ENCODE peak calls at places on chromosomes 1 and 21, in eight cellular contexts. L is stimulated activated CD4-positive, alpha-beta T cell treated with anti-CD3 and anti-CD28 coated beads, Interleukin-4, amount 100 ng/mL, for 48 hours; H is effector memory CD8-positive, alpha-beta T cell; S is Ammon's horn; P is AG09309; J is NCI-H1092; K is stimulated activated CD8-positive, alpha-beta memory T cell treated with anti-CD3 and anti-CD28 coated beads, Interleukin-2, amount 100 ng/mL, for 48 hours; X is activated CD4-positive, alpha-beta T cell treated with anti-CD3 and anti-CD28 coated beads for 24 hours. W is an unnamed sample.

GRCh38 chr1:230766318-230766717 is 19.1 kb downstream of the CAPN9 start:
- DNase-seq in H (no peak), S (no peak), J (no peak), X (no peak), L (no peak), K (no peak), P (no peak), W (no peak)

GRCh38 chr1:161998811-161999210 is 24.9 kb downstream of the OLFML2B start:
- DNase-seq in H (no peak), S (no peak), L (no peak), X (no peak), P (no peak), K (no peak), J (no peak), W (no peak)

GRCh38 chr1:53043271-53043670 is 18.7 kb upstream of the PODN start:
- DNase-seq in S (no peak), X (no peak), J (no peak), K (no peak), P (peak; percentile 52), L (no peak), H (no peak), W (no peak)

GRCh38 chr1:176670853-176671252 is 207.9 kb downstream of the PAPPA2 start:
- DNase-seq in H (no peak), P (no peak), S (no peak), X (no peak), K (no peak), L (no peak), J (no peak), W (no peak)

GRCh38 chr1:224080082-224080774 is 33.7 kb upstream of the FBXO28 start:
- DNase-seq in L (no peak), K (no peak), H (no peak), P (no peak), J (no peak), X (no peak), S (peak; percentile 32), W (peak; percentile 31)

GRCh38 chr1:31095298-31095981 is 29.9 kb upstream of the PUM1 start:
- DNase-seq in S (no peak), L (no peak), J (no peak), H (no peak), P (peak; percentile 52), X (no peak), K (no peak), W (no peak)

GRCh38 chr1:3930696-3931309 is 30.7 kb upstream of the C1orf174 start:
- DNase-seq in X (no peak), L (no peak), H (no peak), J (no peak), K (no peak), P (no peak), S (no peak), W (no peak)

GRCh38 chr1:22613951-22614350 is 22.5 kb upstream of the C1QA start:
- DNase-seq in S (no peak), H (no peak), X (no peak), J (no peak), K (no peak), L (no peak), P (no peak), W (no peak)

GRCh38 chr1:194071200-194071599 is 884.8 kb upstream of the B3GALT2 start:
- DNase-seq in S (no peak), P (no peak), L (no peak), J (no peak), X (no peak), H (no peak), K (no peak), W (no peak)

GRCh38 chr1:201583663-201584062 is 44.7 kb downstream of the NAV1 start:
- DNase-seq in P (no peak), J (no peak), L (no peak), S (no peak), K (no peak), H (no peak), X (no peak), W (no peak)

GRCh38 chr1:155844860-155845259 is 12.2 kb downstream of the GON4L start:
- DNase-seq in L (no peak), J (no peak), X (no peak), P (no peak), H (no peak), S (no peak), K (no peak), W (no peak)

GRCh38 chr1:87513971-87514660 is 185.4 kb downstream of the LMO4 start:
- DNase-seq in X (no peak), L (no peak), S (no peak), K (no peak), P (no peak), H (no peak), J (no peak), W (no peak)

GRCh38 chr1:38026592-38027200 is 14.2 kb downstream of the UTP11 start:
- DNase-seq in H (no peak), K (no peak), L (no peak), X (peak; percentile 50), P (no peak), S (peak; percentile 67), J (peak; percentile 17), W (peak; percentile 38)

GRCh38 chr1:48216941-48217340 is 5.6 kb upstream of the SLC5A9 start:
- DNase-seq in K (no peak), J (no peak), H (no peak), L (no peak), S (no peak), P (no peak), X (no peak), W (no peak)

GRCh38 chr1:20472860-20473711 is 12.9 kb downstream of the CAMK2N1 start:
- DNase-seq in J (no peak), K (peak; percentile 19), P (no peak), H (no peak), X (no peak), L (no peak), S (peak; percentile 85), W (peak; percentile 85)

GRCh38 chr1:212656730-212657129 is 42.9 kb downstream of the BATF3 start:
- DNase-seq in H (no peak), X (no peak), P (no peak), L (no peak), J (no peak), K (no peak), S (no peak), W (no peak)

GRCh38 chr1:155944396-155944728 is 2.9 kb downstream of the RXFP4 start:
- DNase-seq in J (peak; percentile 59), S (no peak), X (no peak), K (no peak), P (no peak), L (no peak), H (no peak), W (no peak)

GRCh38 chr1:10635385-10635896 is 160.7 kb downstream of the PEX14 start:
- DNase-seq in K (no peak), S (no peak), X (no peak), L (no peak), P (peak; percentile 49), J (peak; percentile 17), H (no peak), W (no peak)

GRCh38 chr1:79198841-79199240 is 192.3 kb upstream of the ADGRL4 start:
- DNase-seq in L (no peak), H (no peak), J (no peak), P (peak; percentile 25), X (no peak), K (no peak), S (no peak), W (no peak)

GRCh38 chr21:45973475-45974072 is 8.0 kb upstream of the COL6A1 start:
- DNase-seq in X (peak; percentile 59), H (peak; percentile 76), J (peak; percentile 87), K (peak; percentile 75), P (no peak), L (peak; percentile 63), S (peak; percentile 40), W (peak; percentile 18)

GRCh38 chr1:235429143-235429542 is 61.9 kb downstream of the TBCE start:
- DNase-seq in P (no peak), H (no peak), X (no peak), K (no peak), S (no peak), J (no peak), L (no peak), W (no peak)

GRCh38 chr1:225777058-225777582 is 506 bp upstream of the SRP9 start:
- DNase-seq in L (no peak), S (no peak), J (no peak), P (no peak), X (no peak), H (no peak), K (no peak), W (no peak)

GRCh38 chr1:15952317-15953258 is 23.3 kb downstream of the ZBTB17 start:
- DNase-seq in S (no peak), P (peak; percentile 85), L (no peak), K (no peak), X (no peak), J (no peak), H (no peak), W (no peak)

GRCh38 chr1:110902820-110903463 is 30.0 kb downstream of the CD53 start:
- DNase-seq in P (no peak), S (no peak), X (no peak), L (no peak), J (no peak), K (no peak), H (no peak), W (no peak)

GRCh38 chr1:56627636-56628039 is 17.5 kb upstream of the PRKAA2 start:
- DNase-seq in L (no peak), J (no peak), K (no peak), H (no peak), P (no peak), X (no peak), S (no peak), W (no peak)

GRCh38 chr1:228867093-228867950 is 132.0 kb downstream of the RHOU start:
- DNase-seq in S (peak; percentile 73), J (peak; percentile 15), H (no peak), L (no peak), P (no peak), K (no peak), X (no peak), W (peak; percentile 76)

GRCh38 chr1:232806071-232806510 is 875 bp downstream of the MAP10 start:
- DNase-seq in K (no peak), H (no peak), J (no peak), P (no peak), L (no peak), X (no peak), S (peak; percentile 7), W (no peak)

W was measured in globus pallidus.